ENCODE peak calls at places on chromosome 6, in four cellular contexts. P is CD4-positive, alpha-beta T cell; G is KG1; N is breast epithelium. U is an unnamed sample.

GRCh38 chr6:1223312-1223603 is 88.6 kb upstream of the FOXQ1 start:
- DNase-seq in P (no peak), G (no peak), N (no peak), U (no peak)

GRCh38 chr6:134642217-134642616 is 307.7 kb downstream of the ALDH8A1 start:
- DNase-seq in G (no peak), N (no peak), P (no peak), U (no peak)

GRCh38 chr6:137707038-137707589 is 159.9 kb upstream of the TNFAIP3 start:
- DNase-seq in G (no peak), N (no peak), P (no peak), U (no peak)

GRCh38 chr6:48985025-48985424 is 478.0 kb downstream of the MMUT start:
- DNase-seq in P (no peak), N (no peak), G (no peak), U (no peak)

GRCh38 chr6:41694815-41695536 is 40.4 kb downstream of the TFEB start:
- DNase-seq in G (no peak), P (no peak), N (no peak), U (no peak)

GRCh38 chr6:163335056-163335455 is 79.5 kb upstream of the QKI start:
- DNase-seq in G (no peak), N (no peak), P (no peak), U (no peak)

GRCh38 chr6:167554854-167555253 is 230.0 kb downstream of the TTLL2 start:
- DNase-seq in P (no peak), N (no peak), G (no peak), U (no peak)

GRCh38 chr6:56772737-56773184 is 130.1 kb upstream of the DST start:
- DNase-seq in N (no peak), G (no peak), P (no peak), U (no peak)

GRCh38 chr6:124927806-124928205 is 34.4 kb upstream of the RNF217 start:
- DNase-seq in G (no peak), P (no peak), N (no peak), U (no peak)

GRCh38 chr6:167956491-167956890 is 41.0 kb upstream of the KIF25 start:
- DNase-seq in P (no peak), G (no peak), N (no peak), U (no peak)

GRCh38 chr6:5053864-5054426 is 31.2 kb upstream of the PPP1R3G start:
- DNase-seq in G (no peak), N (no peak), P (no peak), U (no peak)

GRCh38 chr6:5497896-5498578 is 236.7 kb downstream of the FARS2 start:
- DNase-seq in N (no peak), P (no peak), G (no peak), U (no peak)

GRCh38 chr6:31968791-31969711 is 2.9 kb downstream of the DXO start:
- DNase-seq in P (no peak), G (no peak), N (no peak), U (no peak)

GRCh38 chr6:10297825-10298224 is 117.0 kb downstream of the TFAP2A start:
- DNase-seq in N (no peak), P (no peak), G (no peak), U (no peak)

GRCh38 chr6:15493437-15494168 is 169.2 kb downstream of the DTNBP1 start:
- DNase-seq in N (no peak), P (no peak), G (no peak), U (no peak)

GRCh38 chr6:28693751-28694443 is 168.2 kb downstream of the GPX5 start:
- DNase-seq in N (no peak), G (no peak), P (no peak), U (no peak)

GRCh38 chr6:48691420-48691819 is 580.4 kb upstream of the PTCHD4 start:
- DNase-seq in N (no peak), G (no peak), P (no peak), U (no peak)

GRCh38 chr6:89387516-89388222 is 24.4 kb downstream of the RRAGD start:
- DNase-seq in G (no peak), N (no peak), P (no peak), U (no peak)